ENCODE peak calls at places on chromosomes 6 and 20, in four cellular contexts. O, H, G and E are unnamed samples.

GRCh38 chr20:59948212-59948611 is 8.0 kb downstream of the FAM217B start:
- DNase-seq in G (no peak), O (no peak), H (no peak), E (no peak)

GRCh38 chr6:167474725-167475124 is 149.8 kb downstream of the TTLL2 start:
- DNase-seq in O (no peak), G (no peak), H (no peak), E (no peak)

GRCh38 chr6:97594834-97595233 is 311.8 kb upstream of the MMS22L start:
- DNase-seq in H (no peak), G (no peak), O (peak; percentile 84), E (peak; percentile 65)

GRCh38 chr6:125095501-125096301 is 57.9 kb upstream of the TPD52L1 start:
- DNase-seq in H (no peak), O (peak; percentile 89), G (no peak), E (peak; percentile 85)

GRCh38 chr6:162177733-162178132 is 549.8 kb downstream of the PRKN start:
- DNase-seq in H (peak; percentile 51), O (peak; percentile 30), G (peak; percentile 4), E (peak; percentile 50)

GRCh38 chr20:21719592-21720214 is 14.2 kb downstream of the PAX1 start:
- DNase-seq in H (peak; percentile 87), G (peak; percentile 72), O (peak; percentile 51), E (peak; percentile 33)

GRCh38 chr20:37907677-37908397 is 4.9 kb downstream of the VSTM2L start:
- DNase-seq in G (peak; percentile 83), O (peak; percentile 86), H (peak; percentile 55), E (peak; percentile 92)

GRCh38 chr6:327538-328183 is 35.4 kb downstream of the DUSP22 start:
- DNase-seq in G (no peak), H (no peak), O (peak; percentile 68), E (peak; percentile 72)

GRCh38 chr6:81818778-81819491 is 66.5 kb upstream of the TENT5A start:
- DNase-seq in H (no peak), O (no peak), G (no peak), E (peak; percentile 15)

GRCh38 chr20:63054695-63055240 is 48.0 kb upstream of the BHLHE23 start:
- DNase-seq in G (no peak), H (no peak), O (no peak), E (no peak)

GRCh38 chr6:111713196-111713705 is 107.6 kb upstream of the TRAF3IP2 start:
- DNase-seq in H (no peak), O (no peak), G (no peak), E (no peak)

GRCh38 chr6:167898673-167899311 is 72.1 kb downstream of the AFDN start:
- DNase-seq in H (peak; percentile 72), G (peak; percentile 73), O (peak; percentile 67), E (peak; percentile 40)

GRCh38 chr6:31587791-31588777 is 2.0 kb downstream of the LST1 start:
- DNase-seq in H (no peak), O (no peak), G (no peak), E (no peak)

GRCh38 chr6:168095741-168096250 is 16.8 kb upstream of the FRMD1 start:
- DNase-seq in G (no peak), O (no peak), H (no peak), E (no peak)

GRCh38 chr6:28258877-28259777 is at the start of gene NKAPL:
- DNase-seq in G (no peak), H (peak; percentile 61), O (peak; percentile 91), E (peak; percentile 83)

GRCh38 chr6:109767961-109768360 is 76.9 kb downstream of the FIG4 start:
- DNase-seq in O (peak; percentile 66), G (no peak), H (no peak), E (peak; percentile 15)

GRCh38 chr20:916825-917224 is 691 bp upstream of the ANGPT4 start:
- DNase-seq in H (peak; percentile 37), O (no peak), G (no peak), E (no peak)

GRCh38 chr6:100678027-100678426 is 203.1 kb downstream of the ASCC3 start:
- DNase-seq in H (no peak), G (peak; percentile 27), O (peak; percentile 9), E (no peak)

GRCh38 chr6:25138024-25138696 is 141.0 kb upstream of the CARMIL1 start:
- DNase-seq in H (no peak), O (peak; percentile 88), G (peak; percentile 60), E (peak; percentile 85)

GRCh38 chr20:14235355-14235754 is 102.1 kb downstream of the FLRT3 start:
- DNase-seq in H (no peak), O (peak; percentile 87), G (no peak), E (peak; percentile 70)

GRCh38 chr20:51668932-51669331 is 99.3 kb downstream of the ATP9A start:
- DNase-seq in G (no peak), H (no peak), O (no peak), E (no peak)

GRCh38 chr6:110877154-110877564 is 2.6 kb downstream of the AMD1 start:
- DNase-seq in H (no peak), O (peak; percentile 21), G (no peak), E (no peak)

GRCh38 chr6:163814494-163815364 is 400.2 kb downstream of the QKI start:
- DNase-seq in H (no peak), G (peak; percentile 65), O (peak; percentile 87), E (peak; percentile 87)

GRCh38 chr6:4732691-4733315 is 43.4 kb upstream of the CDYL start:
- DNase-seq in G (peak; percentile 71), O (peak; percentile 99), H (peak; percentile 55), E (peak; percentile 96)

GRCh38 chr6:28587746-28588075 is 62.0 kb downstream of the GPX5 start:
- DNase-seq in G (no peak), H (no peak), O (peak; percentile 56), E (no peak)

GRCh38 chr6:159968295-159969203 is at the start of gene IGF2R:
- DNase-seq in O (peak; percentile 96), G (peak; percentile 95), H (peak; percentile 96), E (peak; percentile 83)

GRCh38 chr6:149076355-149076734 is 241.2 kb upstream of the TAB2 start:
- DNase-seq in H (no peak), G (no peak), O (no peak), E (no peak)

GRCh38 chr20:33460711-33461110 is 17.1 kb upstream of the SNTA1 start:
- DNase-seq in G (no peak), H (no peak), O (no peak), E (no peak)

GRCh38 chr20:2706688-2707352 is 14.2 kb downstream of the EBF4 start:
- DNase-seq in G (no peak), H (no peak), O (no peak), E (no peak)

GRCh38 chr20:2738331-2738730 is 45.8 kb downstream of the EBF4 start:
- DNase-seq in H (no peak), G (no peak), O (no peak), E (no peak)

GRCh38 chr6:125753937-125754259 is 4.5 kb downstream of the HEY2 start:
- DNase-seq in H (no peak), O (no peak), G (no peak), E (no peak)

DNA sequence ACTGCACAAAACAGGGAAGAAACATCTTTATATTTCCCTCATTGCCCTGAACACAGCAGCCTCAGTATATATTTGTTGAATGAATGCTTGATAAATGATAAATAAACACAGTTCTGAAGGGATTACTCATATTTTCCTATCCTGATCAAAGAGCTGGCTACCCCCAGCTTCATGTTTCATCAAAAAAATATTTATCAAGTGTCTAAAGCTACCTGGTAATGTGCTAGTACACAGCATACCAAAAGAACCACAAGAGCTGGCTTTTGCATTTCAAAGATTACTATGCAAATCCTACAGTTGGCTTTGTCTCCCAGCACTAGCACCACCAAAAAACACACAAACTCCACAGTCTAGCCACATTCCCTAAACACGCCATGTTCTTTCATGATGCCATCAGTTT is 130.0 kb downstream of the BTBD9 start:
- DNase-seq in O (peak; percentile 40), H (peak; percentile 47), G (no peak), E (peak; percentile 97)
- H3K27ac ChIP-seq in O (peak overlapping the region; percentile 35), H (no peak overlapping the region), G (no peak overlapping the region), E (peak overlapping the region; percentile 39)

DNA sequence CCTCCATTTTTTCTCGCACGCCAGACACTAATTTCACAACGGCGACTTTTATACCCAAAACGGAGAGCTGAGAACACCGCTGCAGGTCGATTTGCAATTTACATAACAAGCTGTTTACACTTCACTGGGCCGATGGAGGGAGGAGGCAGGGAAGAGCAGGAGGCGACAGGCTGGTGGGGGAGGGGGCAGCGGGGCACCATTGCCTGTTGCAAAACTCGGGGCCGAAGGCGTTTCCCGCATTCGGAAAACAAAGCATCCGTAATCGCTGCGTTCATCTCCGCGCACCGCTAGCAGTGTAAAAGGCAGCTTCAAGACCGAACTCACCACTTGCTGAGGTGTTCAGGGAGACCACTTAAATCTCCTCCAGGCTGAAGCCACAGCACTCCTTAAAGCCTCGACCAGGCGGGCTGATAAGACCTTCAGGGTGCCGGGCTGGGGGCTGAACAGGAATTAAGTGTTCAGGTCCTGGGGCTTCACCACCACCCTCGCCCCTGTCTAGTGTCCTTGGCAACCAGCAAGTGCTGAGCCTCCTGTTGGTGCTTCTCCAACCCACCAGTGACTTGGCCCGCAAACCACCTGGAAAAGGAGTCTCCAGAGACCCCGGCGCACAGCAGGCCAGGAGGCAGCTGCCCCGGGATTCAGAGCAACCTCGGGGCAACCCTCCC is 2.0 kb upstream of the FOXC1 start:
- DNase-seq in G (no peak), O (peak; percentile 31), H (peak; percentile 94), E (no peak)
- TF ChIP-seq EZH2 in G (no peak), O (peak; percentile 88), H (no peak), E (no peak)

DNA sequence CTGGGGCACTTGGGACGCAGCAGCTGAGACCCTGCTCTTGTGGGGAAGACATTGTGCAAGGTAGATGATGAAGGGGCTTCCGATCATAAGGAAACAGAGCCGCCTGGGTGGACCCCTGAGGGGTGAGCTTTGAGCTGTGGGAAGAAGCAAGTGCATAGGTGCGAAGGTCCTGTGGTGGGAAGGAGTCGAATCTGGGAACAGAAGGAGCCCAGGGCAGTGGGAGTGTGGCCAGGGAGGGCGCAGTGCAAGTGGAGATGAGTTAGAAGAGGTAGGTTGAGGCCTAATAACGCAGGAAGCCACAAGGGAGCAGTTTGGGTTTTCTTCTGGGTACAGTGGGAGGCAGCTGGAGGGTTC is 10.3 kb downstream of the RBM38 start:
- DNase-seq in H (no peak), O (no peak), G (no peak), E (no peak)
- H3K27ac ChIP-seq in H (no peak overlapping the region), O (no peak overlapping the region), G (no peak overlapping the region), E (no peak overlapping the region)

GRCh38 chr6:170293411-170293844 is 2.5 kb upstream of the DLL1 start:
- DNase-seq in H (no peak), G (no peak), O (no peak), E (no peak)
- TF ChIP-seq EZH2 in H (peak; percentile 55), G (no peak), O (no peak), E (peak; percentile 67)

GRCh38 chr6:153138930-153139329 is 7.8 kb upstream of the RGS17 start:
- DNase-seq in O (no peak), G (no peak), H (no peak), E (no peak)

GRCh38 chr6:153131037-153131981 is at the start of gene RGS17:
- DNase-seq in O (peak; percentile 81), H (peak; percentile 83), G (peak; percentile 78), E (peak; percentile 82)

GRCh38 chr6:153140299-153140698 is 9.2 kb upstream of the RGS17 start:
- DNase-seq in O (no peak), G (no peak), H (no peak), E (no peak)

GRCh38 chr6:153130515-153131036 is 506 bp downstream of the RGS17 start:
- DNase-seq in O (peak; percentile 46), G (no peak), H (peak; percentile 32), E (peak; percentile 7)

DNA sequence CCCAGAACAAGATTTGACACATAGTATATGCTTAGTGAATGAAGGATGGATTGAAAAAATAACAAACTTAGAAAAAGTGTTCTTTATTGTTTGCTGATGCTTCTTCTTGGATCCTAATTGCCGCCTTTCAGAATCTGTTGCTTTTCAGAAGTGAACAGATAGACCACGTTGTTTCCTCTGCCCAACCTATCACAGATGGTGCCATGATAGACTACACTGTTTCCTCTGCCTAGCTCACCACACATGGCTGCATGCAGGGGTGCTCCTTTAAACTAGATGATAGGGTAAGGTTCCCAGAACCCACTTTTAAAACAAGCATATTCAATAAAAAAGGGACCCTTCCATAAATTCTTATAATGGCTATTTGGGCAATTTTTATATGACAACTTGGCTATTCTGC is 4.6 kb upstream of the RGS17 start:
- DNase-seq in H (no peak), O (no peak), G (no peak), E (no peak)
- H3K27ac ChIP-seq in H (no peak overlapping the region), O (no peak overlapping the region), G (no peak overlapping the region), E (no peak overlapping the region)